ENCODE peak calls at places on chromosome 1, in four cellular contexts. T is NCI-H1092 treated with DMSO at 0.1 percent for 48 hours, W is progenitor cell of endocrine pancreas, Q is left lobe of liver. V is an unnamed sample.

GRCh38 chr1:31243451-31244286 is 4.0 kb upstream of the NKAIN1 start:
- DNase-seq in Q (no peak), T (peak), W (no peak), V (no peak)

GRCh38 chr1:61050541-61051454 is 31.6 kb upstream of the NFIA start:
- DNase-seq in W (no peak), Q (peak), T (no peak), V (peak)

GRCh38 chr1:10761503-10762152 is 34.8 kb downstream of the CASZ1 start:
- DNase-seq in W (no peak), T (no peak), Q (no peak), V (no peak)

GRCh38 chr1:97348599-97349265 is 572.1 kb downstream of the DPYD start:
- DNase-seq in T (no peak), Q (no peak), W (no peak), V (no peak)

GRCh38 chr1:223188618-223189356 is 45.7 kb upstream of the TLR5 start:
- DNase-seq in W (no peak), T (no peak), Q (peak), V (peak)

GRCh38 chr1:205271277-205271676 is 43.5 kb downstream of the TMCC2 start:
- DNase-seq in W (no peak), T (no peak), Q (no peak), V (no peak)

GRCh38 chr1:29444782-29445325 is 208.5 kb downstream of the PTPRU start:
- DNase-seq in T (no peak), W (no peak), Q (peak), V (no peak)

GRCh38 chr1:58881471-58881994 is 97.7 kb upstream of the JUN start:
- DNase-seq in Q (peak), T (no peak), W (no peak), V (peak)

V was measured in right lobe of liver.